ENCODE peak calls at places on chromosome 10, in five cellular contexts. One of them, this sample, is unnamed.

GRCh38 chr10:19168584-19168983 is 120.0 kb downstream of the MALRD1 start:
- DNase-seq in heart right ventricle: no peak
- DNase-seq in brain microvascular endothelial cell: no peak
- DNase-seq in dorsolateral prefrontal cortex: no peak
- DNase-seq in cardiac muscle cell: no peak
- DNase-seq in this sample: peak; percentile 9

GRCh38 chr10:109933984-109934565 is 10.8 kb upstream of the XPNPEP1 start:
- DNase-seq in heart right ventricle: no peak
- DNase-seq in brain microvascular endothelial cell: no peak
- DNase-seq in dorsolateral prefrontal cortex: no peak
- DNase-seq in cardiac muscle cell: no peak
- DNase-seq in this sample: no peak

GRCh38 chr10:131271966-131272365 is 39.6 kb downstream of the TCERG1L start:
- DNase-seq in heart right ventricle: no peak
- DNase-seq in brain microvascular endothelial cell: no peak
- DNase-seq in dorsolateral prefrontal cortex: no peak
- DNase-seq in cardiac muscle cell: no peak
- DNase-seq in this sample: no peak

GRCh38 chr10:95430231-95430951 is 130.8 kb downstream of the SORBS1 start:
- DNase-seq in heart right ventricle: peak; percentile 59
- DNase-seq in brain microvascular endothelial cell: peak; percentile 14
- DNase-seq in dorsolateral prefrontal cortex: no peak
- DNase-seq in cardiac muscle cell: peak; percentile 74
- DNase-seq in this sample: peak; percentile 45

GRCh38 chr10:69549959-69550358 is 23.3 kb downstream of the NEUROG3 start:
- DNase-seq in heart right ventricle: no peak
- DNase-seq in brain microvascular endothelial cell: no peak
- DNase-seq in dorsolateral prefrontal cortex: no peak
- DNase-seq in cardiac muscle cell: no peak
- DNase-seq in this sample: no peak

GRCh38 chr10:70122742-70123141 is 9.9 kb downstream of the AIFM2 start:
- DNase-seq in heart right ventricle: no peak
- DNase-seq in brain microvascular endothelial cell: no peak
- DNase-seq in dorsolateral prefrontal cortex: no peak
- DNase-seq in cardiac muscle cell: peak; percentile 71
- DNase-seq in this sample: no peak

GRCh38 chr10:132808568-132809236 is 22.8 kb upstream of the NKX6-2 start:
- DNase-seq in heart right ventricle: no peak
- DNase-seq in brain microvascular endothelial cell: no peak
- DNase-seq in dorsolateral prefrontal cortex: no peak
- DNase-seq in cardiac muscle cell: no peak
- DNase-seq in this sample: no peak

GRCh38 chr10:123140164-123140982 is 4.6 kb downstream of the HMX3 start:
- DNase-seq in heart right ventricle: no peak
- DNase-seq in brain microvascular endothelial cell: no peak
- DNase-seq in dorsolateral prefrontal cortex: no peak
- DNase-seq in cardiac muscle cell: no peak
- DNase-seq in this sample: peak; percentile 27

GRCh38 chr10:31759124-31759798 is 169.4 kb downstream of the ARHGAP12 start:
- DNase-seq in heart right ventricle: peak; percentile 69
- DNase-seq in brain microvascular endothelial cell: no peak
- DNase-seq in dorsolateral prefrontal cortex: no peak
- DNase-seq in cardiac muscle cell: peak; percentile 38
- DNase-seq in this sample: peak; percentile 55

GRCh38 chr10:72081210-72081609 is 7.1 kb downstream of the SPOCK2 start:
- DNase-seq in heart right ventricle: no peak
- DNase-seq in brain microvascular endothelial cell: no peak
- DNase-seq in dorsolateral prefrontal cortex: no peak
- DNase-seq in cardiac muscle cell: no peak
- DNase-seq in this sample: no peak

GRCh38 chr10:93821051-93821772 is 63.5 kb downstream of the LGI1 start:
- DNase-seq in heart right ventricle: no peak
- DNase-seq in brain microvascular endothelial cell: no peak
- DNase-seq in dorsolateral prefrontal cortex: no peak
- DNase-seq in cardiac muscle cell: peak; percentile 68
- DNase-seq in this sample: no peak

GRCh38 chr10:88163572-88163971 is 300.1 kb downstream of the PTEN start:
- DNase-seq in heart right ventricle: no peak
- DNase-seq in brain microvascular endothelial cell: no peak
- DNase-seq in dorsolateral prefrontal cortex: no peak
- DNase-seq in cardiac muscle cell: no peak
- DNase-seq in this sample: no peak

GRCh38 chr10:76559889-76560215 is 1077.8 kb downstream of the KCNMA1 start:
- DNase-seq in heart right ventricle: no peak
- DNase-seq in brain microvascular endothelial cell: no peak
- DNase-seq in dorsolateral prefrontal cortex: no peak
- DNase-seq in cardiac muscle cell: no peak
- DNase-seq in this sample: no peak

GRCh38 chr10:77544607-77545006 is 93.0 kb downstream of the KCNMA1 start:
- DNase-seq in heart right ventricle: no peak
- DNase-seq in brain microvascular endothelial cell: no peak
- DNase-seq in dorsolateral prefrontal cortex: no peak
- DNase-seq in cardiac muscle cell: peak; percentile 10
- DNase-seq in this sample: no peak

GRCh38 chr10:17273403-17273802 is 45.4 kb downstream of the VIM start:
- DNase-seq in heart right ventricle: no peak
- DNase-seq in brain microvascular endothelial cell: peak; percentile 47
- DNase-seq in dorsolateral prefrontal cortex: no peak
- DNase-seq in cardiac muscle cell: peak; percentile 16
- DNase-seq in this sample: peak; percentile 3

GRCh38 chr10:103896225-103896624 is 21.8 kb downstream of the STN1 start:
- DNase-seq in heart right ventricle: no peak
- DNase-seq in brain microvascular endothelial cell: peak; percentile 36
- DNase-seq in dorsolateral prefrontal cortex: no peak
- DNase-seq in cardiac muscle cell: no peak
- DNase-seq in this sample: peak; percentile 24

GRCh38 chr10:44924261-44925040 is 13.3 kb downstream of the TMEM72 start:
- DNase-seq in heart right ventricle: no peak
- DNase-seq in brain microvascular endothelial cell: no peak
- DNase-seq in dorsolateral prefrontal cortex: no peak
- DNase-seq in cardiac muscle cell: no peak
- DNase-seq in this sample: no peak

GRCh38 chr10:44926771-44927751 is 15.9 kb downstream of the TMEM72 start:
- DNase-seq in heart right ventricle: no peak
- DNase-seq in brain microvascular endothelial cell: no peak
- DNase-seq in dorsolateral prefrontal cortex: no peak
- DNase-seq in cardiac muscle cell: peak; percentile 68
- DNase-seq in this sample: no peak

GRCh38 chr10:44925811-44926760 is 14.9 kb downstream of the TMEM72 start:
- DNase-seq in heart right ventricle: no peak
- DNase-seq in brain microvascular endothelial cell: no peak
- DNase-seq in dorsolateral prefrontal cortex: no peak
- DNase-seq in cardiac muscle cell: no peak
- DNase-seq in this sample: no peak

GRCh38 chr10:44923611-44924010 is 12.5 kb downstream of the TMEM72 start:
- DNase-seq in heart right ventricle: no peak
- DNase-seq in brain microvascular endothelial cell: no peak
- DNase-seq in dorsolateral prefrontal cortex: no peak
- DNase-seq in cardiac muscle cell: no peak
- DNase-seq in this sample: no peak

DNA sequence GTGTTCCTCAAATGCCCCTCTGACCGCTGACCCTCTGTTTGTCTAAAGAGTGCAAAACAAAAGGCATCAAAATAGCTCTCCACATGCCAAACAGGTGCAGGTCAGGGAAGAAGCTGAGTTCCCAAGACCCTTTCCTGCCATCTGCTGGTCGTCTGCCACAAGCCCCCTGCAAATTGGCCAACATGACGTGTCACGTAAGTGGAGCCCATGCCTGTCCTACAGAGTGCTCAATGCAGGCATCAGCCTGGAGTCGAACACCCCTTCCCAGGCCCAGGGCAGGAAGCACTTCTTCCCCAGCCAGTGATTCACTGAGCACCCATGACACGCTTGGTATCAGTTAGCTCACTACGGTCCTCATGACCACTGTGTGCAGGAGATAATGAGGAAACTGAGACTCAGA is 14.1 kb downstream of the TMEM72 start:
- DNase-seq in heart right ventricle: no peak
- DNase-seq in brain microvascular endothelial cell: peak; percentile 27
- DNase-seq in dorsolateral prefrontal cortex: no peak
- DNase-seq in cardiac muscle cell: peak; percentile 38
- DNase-seq in this sample: peak; percentile 53
- TF ChIP-seq CTCF in heart right ventricle: peak; percentile 26
- TF ChIP-seq CTCF in brain microvascular endothelial cell: peak; percentile 57
- TF ChIP-seq CTCF in dorsolateral prefrontal cortex: no peak
- TF ChIP-seq CTCF in cardiac muscle cell: peak; percentile 33
- TF ChIP-seq CTCF in this sample: peak; percentile 18

GRCh38 chr10:34817586-34817985 is 2.5 kb upstream of the PARD3 start:
- DNase-seq in heart right ventricle: no peak
- DNase-seq in brain microvascular endothelial cell: no peak
- DNase-seq in dorsolateral prefrontal cortex: no peak
- DNase-seq in cardiac muscle cell: no peak
- DNase-seq in this sample: no peak

GRCh38 chr10:34815174-34816066 is at the start of gene PARD3:
- DNase-seq in heart right ventricle: peak; percentile 58
- DNase-seq in brain microvascular endothelial cell: no peak
- DNase-seq in dorsolateral prefrontal cortex: no peak
- DNase-seq in cardiac muscle cell: peak; percentile 72
- DNase-seq in this sample: peak; percentile 72

GRCh38 chr10:34817054-34817453 is 2.0 kb upstream of the PARD3 start:
- DNase-seq in heart right ventricle: no peak
- DNase-seq in brain microvascular endothelial cell: no peak
- DNase-seq in dorsolateral prefrontal cortex: no peak
- DNase-seq in cardiac muscle cell: no peak
- DNase-seq in this sample: no peak

GRCh38 chr10:34814228-34815173 is 595 bp downstream of the PARD3 start:
- DNase-seq in heart right ventricle: peak; percentile 53
- DNase-seq in brain microvascular endothelial cell: no peak
- DNase-seq in dorsolateral prefrontal cortex: no peak
- DNase-seq in cardiac muscle cell: peak; percentile 44
- DNase-seq in this sample: peak; percentile 68

DNA sequence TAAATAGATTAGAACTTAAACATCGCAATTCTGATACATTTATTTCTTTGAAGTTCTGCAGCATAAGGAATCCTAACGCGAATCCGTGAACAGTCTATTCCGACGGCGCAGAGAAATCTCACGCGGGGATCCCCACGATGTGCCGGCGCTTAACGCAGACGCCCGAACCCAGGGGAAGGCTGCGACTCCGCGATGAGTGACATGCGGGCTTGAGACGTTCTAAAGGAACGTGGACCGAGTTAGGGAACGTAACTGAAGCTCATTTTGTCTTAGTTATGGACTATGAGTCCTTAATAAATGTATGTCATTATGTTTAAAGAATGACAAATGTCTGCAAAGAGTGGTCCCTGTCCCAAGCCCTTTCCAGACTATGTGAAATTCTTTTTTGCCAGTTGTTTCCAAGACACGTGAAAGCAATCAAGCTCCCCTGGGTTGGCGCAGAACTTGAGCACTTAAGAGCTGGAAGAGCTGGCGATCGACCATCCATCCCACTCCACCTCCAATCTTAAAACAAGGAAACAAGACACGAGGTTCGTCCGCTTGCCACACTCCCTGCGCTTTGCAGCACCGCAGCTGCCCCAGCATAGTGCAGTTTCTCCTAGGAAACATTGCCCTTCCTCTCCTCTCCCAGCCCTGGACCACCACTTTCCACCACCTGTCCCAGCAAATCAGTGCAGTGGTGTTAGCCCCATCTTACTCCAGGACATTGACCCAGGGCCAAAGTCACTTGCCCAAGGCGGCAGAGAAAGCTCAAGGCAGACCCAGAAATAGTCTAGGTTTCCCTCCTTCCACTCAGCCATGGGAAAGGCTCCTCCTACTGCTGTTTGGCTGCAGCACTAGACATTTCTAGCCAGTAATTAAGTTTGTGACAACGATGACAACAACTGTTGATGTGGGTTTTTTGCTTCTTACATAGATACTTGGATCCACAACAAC is 1.2 kb upstream of the PARD3 start:
- DNase-seq in heart right ventricle: no peak
- DNase-seq in brain microvascular endothelial cell: no peak
- DNase-seq in dorsolateral prefrontal cortex: no peak
- DNase-seq in cardiac muscle cell: peak; percentile 57
- DNase-seq in this sample: peak; percentile 14
- TF ChIP-seq CTCF in heart right ventricle: peak; percentile 44
- TF ChIP-seq CTCF in brain microvascular endothelial cell: no peak
- TF ChIP-seq CTCF in dorsolateral prefrontal cortex: no peak
- TF ChIP-seq CTCF in cardiac muscle cell: no peak
- TF ChIP-seq CTCF in this sample: no peak

GRCh38 chr10:89391882-89392756 is at the start of gene IFIT1:
- DNase-seq in heart right ventricle: peak; percentile 86
- DNase-seq in brain microvascular endothelial cell: peak; percentile 78
- DNase-seq in dorsolateral prefrontal cortex: no peak
- DNase-seq in cardiac muscle cell: peak; percentile 92
- DNase-seq in this sample: peak; percentile 34
- TF ChIP-seq CTCF in heart right ventricle: no peak
- TF ChIP-seq CTCF in brain microvascular endothelial cell: no peak
- TF ChIP-seq CTCF in dorsolateral prefrontal cortex: no peak
- TF ChIP-seq CTCF in cardiac muscle cell: no peak
- TF ChIP-seq CTCF in this sample: no peak

GRCh38 chr10:99766282-99766681 is 16.2 kb upstream of the ABCC2 start:
- DNase-seq in heart right ventricle: no peak
- DNase-seq in brain microvascular endothelial cell: no peak
- DNase-seq in dorsolateral prefrontal cortex: no peak
- DNase-seq in cardiac muscle cell: no peak
- DNase-seq in this sample: no peak
- TF ChIP-seq CTCF in heart right ventricle: no peak
- TF ChIP-seq CTCF in brain microvascular endothelial cell: no peak
- TF ChIP-seq CTCF in dorsolateral prefrontal cortex: no peak
- TF ChIP-seq CTCF in cardiac muscle cell: no peak
- TF ChIP-seq CTCF in this sample: no peak

GRCh38 chr10:14953452-14954000 is 370 bp downstream of the DCLRE1C start:
- DNase-seq in heart right ventricle: peak; percentile 37
- DNase-seq in brain microvascular endothelial cell: peak; percentile 56
- DNase-seq in dorsolateral prefrontal cortex: no peak
- DNase-seq in cardiac muscle cell: peak; percentile 66
- DNase-seq in this sample: peak; percentile 60
- TF ChIP-seq CTCF in heart right ventricle: peak; percentile 24
- TF ChIP-seq CTCF in brain microvascular endothelial cell: peak; percentile 42
- TF ChIP-seq CTCF in dorsolateral prefrontal cortex: no peak
- TF ChIP-seq CTCF in cardiac muscle cell: no peak
- TF ChIP-seq CTCF in this sample: no peak

GRCh38 chr10:101666025-101666424 is 28.9 kb downstream of the FBXW4 start:
- DNase-seq in heart right ventricle: no peak
- DNase-seq in brain microvascular endothelial cell: no peak
- DNase-seq in dorsolateral prefrontal cortex: no peak
- DNase-seq in cardiac muscle cell: no peak
- DNase-seq in this sample: no peak
- TF ChIP-seq CTCF in heart right ventricle: no peak
- TF ChIP-seq CTCF in brain microvascular endothelial cell: no peak
- TF ChIP-seq CTCF in dorsolateral prefrontal cortex: no peak
- TF ChIP-seq CTCF in cardiac muscle cell: no peak
- TF ChIP-seq CTCF in this sample: no peak

This sample was measured in Calu3.